ENCODE peak calls at places on chromosomes 7 and 10, in six cellular contexts. I is RWPE1; A is activated CD4-positive, alpha-beta T cell treated with anti-CD3 and anti-CD28 coated beads, Interleukin-2, amount 50 U/mL, for 24 hours; V is kidney; Q is T1000; P is EL. J is an unnamed sample.
A peak's percentile ranks its signal among the peaks of the same experiment; 100 is the strongest.

GRCh38 chr10:88386878-88387773 is 196.0 kb downstream of the RNLS start:
- DNase-seq in I (peak; percentile 60), A (no peak), V (no peak), Q (no peak), P (peak; percentile 25), J (no peak)

GRCh38 chr10:35195361-35196306 is 69.0 kb downstream of the CREM start:
- DNase-seq in I (peak; percentile 74), A (peak; percentile 82), V (no peak), Q (peak; percentile 42), P (peak; percentile 93), J (peak; percentile 46)

GRCh38 chr10:118910702-118911101 is 118.8 kb upstream of the NANOS1 start:
- DNase-seq in I (no peak), A (no peak), V (no peak), Q (no peak), P (no peak), J (no peak)

GRCh38 chr10:29039659-29040309 is 249.1 kb upstream of the LYZL1 start:
- DNase-seq in I (peak; percentile 9), A (no peak), V (peak; percentile 65), Q (no peak), P (peak; percentile 96), J (no peak)

GRCh38 chr10:97490592-97490991 is 7.6 kb downstream of the MMS19 start:
- DNase-seq in I (no peak), A (no peak), V (no peak), Q (no peak), P (no peak), J (no peak)

GRCh38 chr7:28900311-28900710 is 57.8 kb downstream of the TRIL start:
- DNase-seq in I (no peak), A (no peak), V (no peak), Q (no peak), P (no peak), J (no peak)

GRCh38 chr7:30168800-30169584 is 34.2 kb downstream of the MTURN start:
- DNase-seq in I (peak; percentile 92), A (no peak), V (no peak), Q (peak; percentile 74), P (peak; percentile 97), J (no peak)

GRCh38 chr10:89369142-89370105 is 8.4 kb upstream of the IFIT1B start:
- DNase-seq in I (peak; percentile 49), A (no peak), V (no peak), Q (no peak), P (peak; percentile 49), J (no peak)

GRCh38 chr7:12771378-12771877 is 84.0 kb downstream of the ARL4A start:
- DNase-seq in I (no peak), A (no peak), V (no peak), Q (no peak), P (peak; percentile 44), J (no peak)

GRCh38 chr7:31192996-31193395 is 140.9 kb downstream of the ADCYAP1R1 start:
- DNase-seq in I (peak; percentile 66), A (no peak), V (peak; percentile 76), Q (no peak), P (peak; percentile 59), J (peak; percentile 74)

GRCh38 chr7:47195641-47196040 is 386.3 kb downstream of the TNS3 start:
- DNase-seq in I (no peak), A (no peak), V (no peak), Q (no peak), P (no peak), J (no peak)

GRCh38 chr7:128778946-128779345 is 3.4 kb upstream of the OPN1SW start:
- DNase-seq in I (no peak), A (no peak), V (no peak), Q (no peak), P (no peak), J (no peak)

GRCh38 chr10:112955736-112956421 is 5.8 kb downstream of the TCF7L2 start:
- DNase-seq in I (no peak), A (no peak), V (no peak), Q (no peak), P (peak; percentile 89), J (no peak)

GRCh38 chr10:12638103-12638502 is 288.8 kb downstream of the CAMK1D start:
- DNase-seq in I (no peak), A (no peak), V (no peak), Q (no peak), P (peak; percentile 3), J (no peak)

GRCh38 chr10:91694170-91694794 is 61.4 kb upstream of the PPP1R3C start:
- DNase-seq in I (peak; percentile 45), A (no peak), V (no peak), Q (no peak), P (peak; percentile 40), J (no peak)

GRCh38 chr7:30165590-30165989 is 30.8 kb downstream of the MTURN start:
- DNase-seq in I (no peak), A (no peak), V (no peak), Q (no peak), P (no peak), J (no peak)

GRCh38 chr7:405489-406211 is 114.0 kb downstream of the PDGFA start:
- DNase-seq in I (no peak), A (no peak), V (peak; percentile 63), Q (no peak), P (no peak), J (no peak)

GRCh38 chr7:132930881-132931280 is 151.0 kb downstream of the CHCHD3 start:
- DNase-seq in I (no peak), A (no peak), V (no peak), Q (no peak), P (peak; percentile 2), J (no peak)

GRCh38 chr7:87416682-87417587 is 58.5 kb downstream of the ABCB4 start:
- DNase-seq in I (peak; percentile 27), A (peak; percentile 56), V (no peak), Q (peak; percentile 60), P (peak; percentile 66), J (no peak)

GRCh38 chr10:6838118-6838517 is 258.0 kb upstream of the PRKCQ start:
- DNase-seq in I (no peak), A (no peak), V (no peak), Q (no peak), P (no peak), J (no peak)

GRCh38 chr10:132178885-132179545 is 7.7 kb upstream of the DPYSL4 start:
- DNase-seq in I (no peak), A (no peak), V (no peak), Q (no peak), P (no peak), J (no peak)

GRCh38 chr7:51234139-51234538 is 82.5 kb downstream of the COBL start:
- DNase-seq in I (no peak), A (no peak), V (no peak), Q (no peak), P (no peak), J (no peak)

GRCh38 chr7:148162808-148163207 is 427.8 kb upstream of the C7orf33 start:
- DNase-seq in I (no peak), A (no peak), V (no peak), Q (no peak), P (no peak), J (no peak)

GRCh38 chr10:14128519-14128918 is 202.2 kb downstream of the FRMD4A start:
- DNase-seq in I (no peak), A (no peak), V (no peak), Q (no peak), P (no peak), J (no peak)

GRCh38 chr10:21934307-21934706 is 69.2 kb downstream of the DNAJC1 start:
- DNase-seq in I (no peak), A (no peak), V (no peak), Q (no peak), P (no peak), J (no peak)

GRCh38 chr7:127943541-127944521 is 87.4 kb downstream of the LRRC4 start:
- DNase-seq in I (no peak), A (no peak), V (no peak), Q (no peak), P (no peak), J (peak; percentile 33)

GRCh38 chr7:75533926-75534325 is 41.8 kb downstream of the SPDYE5 start:
- DNase-seq in I (no peak), A (no peak), V (no peak), Q (no peak), P (no peak), J (no peak)

GRCh38 chr7:105470090-105470489 is 52.0 kb downstream of the PUS7 start:
- DNase-seq in I (no peak), A (no peak), V (no peak), Q (no peak), P (no peak), J (no peak)

GRCh38 chr7:36787933-36788378 is 63.7 kb upstream of the AOAH start:
- DNase-seq in I (no peak), A (no peak), V (no peak), Q (no peak), P (no peak), J (no peak)

GRCh38 chr10:104334561-104334960 is 3.7 kb downstream of the ITPRIP start:
- DNase-seq in I (no peak), A (no peak), V (no peak), Q (no peak), P (no peak), J (no peak)

GRCh38 chr10:77355844-77356243 is 281.8 kb downstream of the KCNMA1 start:
- DNase-seq in I (peak; percentile 89), A (no peak), V (no peak), Q (no peak), P (peak; percentile 81), J (no peak)

GRCh38 chr10:72691470-72692056 is 380 bp upstream of the MCU start:
- DNase-seq in I (peak; percentile 96), A (no peak), V (no peak), Q (no peak), P (peak; percentile 96), J (peak; percentile 71)

GRCh38 chr10:83332695-83333094 is 806.6 kb upstream of the GHITM start:
- DNase-seq in I (no peak), A (no peak), V (no peak), Q (no peak), P (no peak), J (no peak)

J was measured in D721Med.